ENCODE peak calls at places on chromosome 12, in five cellular contexts. One of them, this sample, is unnamed.

GRCh38 chr12:16939871-16940306 is 333.9 kb upstream of the LMO3 start:
- DNase-seq in tibial nerve: no peak
- DNase-seq in Ammon's horn: no peak
- DNase-seq in stimulated activated CD8-positive, alpha-beta memory T cell treated with anti-CD3 and anti-CD28 coated beads, Interleukin-2, amount 100 ng/mL, for 1 hour: no peak
- DNase-seq in HFFc6: peak
- DNase-seq in this sample: peak

GRCh38 chr12:48775991-48776649 is 12.8 kb downstream of the ADCY6 start:
- DNase-seq in tibial nerve: no peak
- DNase-seq in HFFc6: no peak
- DNase-seq in Ammon's horn: no peak
- DNase-seq in stimulated activated CD8-positive, alpha-beta memory T cell treated with anti-CD3 and anti-CD28 coated beads, Interleukin-2, amount 100 ng/mL, for 1 hour: no peak
- DNase-seq in this sample: no peak

GRCh38 chr12:52243774-52244614 is 11.0 kb downstream of the KRT7 start:
- DNase-seq in HFFc6: peak
- DNase-seq in stimulated activated CD8-positive, alpha-beta memory T cell treated with anti-CD3 and anti-CD28 coated beads, Interleukin-2, amount 100 ng/mL, for 1 hour: peak
- DNase-seq in Ammon's horn: peak
- DNase-seq in tibial nerve: peak
- DNase-seq in this sample: no peak

GRCh38 chr12:57226588-57227314 is 2.8 kb upstream of the SHMT2 start:
- DNase-seq in HFFc6: no peak
- DNase-seq in stimulated activated CD8-positive, alpha-beta memory T cell treated with anti-CD3 and anti-CD28 coated beads, Interleukin-2, amount 100 ng/mL, for 1 hour: no peak
- DNase-seq in Ammon's horn: no peak
- DNase-seq in tibial nerve: no peak
- DNase-seq in this sample: no peak

GRCh38 chr12:41206298-41206697 is 18.2 kb downstream of the PDZRN4 start:
- DNase-seq in stimulated activated CD8-positive, alpha-beta memory T cell treated with anti-CD3 and anti-CD28 coated beads, Interleukin-2, amount 100 ng/mL, for 1 hour: no peak
- DNase-seq in Ammon's horn: no peak
- DNase-seq in tibial nerve: no peak
- DNase-seq in HFFc6: no peak
- DNase-seq in this sample: no peak

GRCh38 chr12:7190268-7191055 is 976 bp downstream of the PEX5 start:
- DNase-seq in stimulated activated CD8-positive, alpha-beta memory T cell treated with anti-CD3 and anti-CD28 coated beads, Interleukin-2, amount 100 ng/mL, for 1 hour: no peak
- DNase-seq in HFFc6: no peak
- DNase-seq in Ammon's horn: no peak
- DNase-seq in tibial nerve: no peak
- DNase-seq in this sample: no peak

GRCh38 chr12:48613321-48613720 is 43.5 kb upstream of the LALBA start:
- DNase-seq in stimulated activated CD8-positive, alpha-beta memory T cell treated with anti-CD3 and anti-CD28 coated beads, Interleukin-2, amount 100 ng/mL, for 1 hour: no peak
- DNase-seq in tibial nerve: no peak
- DNase-seq in Ammon's horn: no peak
- DNase-seq in HFFc6: no peak
- DNase-seq in this sample: no peak

GRCh38 chr12:15627995-15628945 is 160.9 kb downstream of the EPS8 start:
- DNase-seq in Ammon's horn: peak
- DNase-seq in tibial nerve: no peak
- DNase-seq in HFFc6: peak
- DNase-seq in stimulated activated CD8-positive, alpha-beta memory T cell treated with anti-CD3 and anti-CD28 coated beads, Interleukin-2, amount 100 ng/mL, for 1 hour: no peak
- DNase-seq in this sample: no peak

GRCh38 chr12:49552014-49552413 is 13.2 kb downstream of the KCNH3 start:
- DNase-seq in HFFc6: no peak
- DNase-seq in stimulated activated CD8-positive, alpha-beta memory T cell treated with anti-CD3 and anti-CD28 coated beads, Interleukin-2, amount 100 ng/mL, for 1 hour: no peak
- DNase-seq in Ammon's horn: peak
- DNase-seq in tibial nerve: no peak
- DNase-seq in this sample: no peak

GRCh38 chr12:54383041-54383609 is 1.4 kb downstream of the ZNF385A start:
- DNase-seq in stimulated activated CD8-positive, alpha-beta memory T cell treated with anti-CD3 and anti-CD28 coated beads, Interleukin-2, amount 100 ng/mL, for 1 hour: no peak
- DNase-seq in tibial nerve: no peak
- DNase-seq in HFFc6: peak
- DNase-seq in Ammon's horn: no peak
- DNase-seq in this sample: no peak

GRCh38 chr12:67047634-67048033 is 221.5 kb upstream of the CAND1 start:
- DNase-seq in Ammon's horn: no peak
- DNase-seq in HFFc6: no peak
- DNase-seq in tibial nerve: no peak
- DNase-seq in stimulated activated CD8-positive, alpha-beta memory T cell treated with anti-CD3 and anti-CD28 coated beads, Interleukin-2, amount 100 ng/mL, for 1 hour: no peak
- DNase-seq in this sample: no peak

GRCh38 chr12:51262758-51263177 is 7.4 kb downstream of the SMAGP start:
- DNase-seq in Ammon's horn: no peak
- DNase-seq in tibial nerve: peak
- DNase-seq in HFFc6: peak
- DNase-seq in stimulated activated CD8-positive, alpha-beta memory T cell treated with anti-CD3 and anti-CD28 coated beads, Interleukin-2, amount 100 ng/mL, for 1 hour: no peak
- DNase-seq in this sample: no peak

GRCh38 chr12:1273051-1273450 is 282.0 kb downstream of the ERC1 start:
- DNase-seq in tibial nerve: no peak
- DNase-seq in stimulated activated CD8-positive, alpha-beta memory T cell treated with anti-CD3 and anti-CD28 coated beads, Interleukin-2, amount 100 ng/mL, for 1 hour: no peak
- DNase-seq in HFFc6: peak
- DNase-seq in Ammon's horn: no peak
- DNase-seq in this sample: no peak

GRCh38 chr12:6534158-6534913 is at the start of gene GAPDH:
- DNase-seq in HFFc6: peak
- DNase-seq in stimulated activated CD8-positive, alpha-beta memory T cell treated with anti-CD3 and anti-CD28 coated beads, Interleukin-2, amount 100 ng/mL, for 1 hour: peak
- DNase-seq in Ammon's horn: peak
- DNase-seq in tibial nerve: peak
- DNase-seq in this sample: peak

GRCh38 chr12:75838309-75838708 is 193.3 kb downstream of the PHLDA1 start:
- DNase-seq in tibial nerve: no peak
- DNase-seq in HFFc6: no peak
- DNase-seq in stimulated activated CD8-positive, alpha-beta memory T cell treated with anti-CD3 and anti-CD28 coated beads, Interleukin-2, amount 100 ng/mL, for 1 hour: no peak
- DNase-seq in Ammon's horn: no peak
- DNase-seq in this sample: no peak

GRCh38 chr12:48342980-48343379 is 7.7 kb downstream of the ZNF641 start:
- DNase-seq in stimulated activated CD8-positive, alpha-beta memory T cell treated with anti-CD3 and anti-CD28 coated beads, Interleukin-2, amount 100 ng/mL, for 1 hour: no peak
- DNase-seq in tibial nerve: no peak
- DNase-seq in HFFc6: no peak
- DNase-seq in Ammon's horn: no peak
- DNase-seq in this sample: no peak

GRCh38 chr12:109877504-109878246 is 2.7 kb downstream of the GLTP start:
- DNase-seq in HFFc6: no peak
- DNase-seq in stimulated activated CD8-positive, alpha-beta memory T cell treated with anti-CD3 and anti-CD28 coated beads, Interleukin-2, amount 100 ng/mL, for 1 hour: no peak
- DNase-seq in Ammon's horn: peak
- DNase-seq in tibial nerve: no peak
- DNase-seq in this sample: no peak

GRCh38 chr12:69792533-69792932 is 32.5 kb upstream of the MYRFL start:
- DNase-seq in stimulated activated CD8-positive, alpha-beta memory T cell treated with anti-CD3 and anti-CD28 coated beads, Interleukin-2, amount 100 ng/mL, for 1 hour: no peak
- DNase-seq in HFFc6: no peak
- DNase-seq in Ammon's horn: no peak
- DNase-seq in tibial nerve: no peak
- DNase-seq in this sample: no peak

GRCh38 chr12:77229640-77230442 is 164.5 kb upstream of the E2F7 start:
- DNase-seq in Ammon's horn: no peak
- DNase-seq in stimulated activated CD8-positive, alpha-beta memory T cell treated with anti-CD3 and anti-CD28 coated beads, Interleukin-2, amount 100 ng/mL, for 1 hour: no peak
- DNase-seq in tibial nerve: no peak
- DNase-seq in HFFc6: no peak
- DNase-seq in this sample: no peak

GRCh38 chr12:53097564-53098353 is at the start of gene IGFBP6:
- DNase-seq in stimulated activated CD8-positive, alpha-beta memory T cell treated with anti-CD3 and anti-CD28 coated beads, Interleukin-2, amount 100 ng/mL, for 1 hour: peak
- DNase-seq in Ammon's horn: peak
- DNase-seq in HFFc6: peak
- DNase-seq in tibial nerve: peak
- DNase-seq in this sample: no peak

GRCh38 chr12:67811437-67812361 is 163.2 kb downstream of the DYRK2 start:
- DNase-seq in Ammon's horn: no peak
- DNase-seq in tibial nerve: no peak
- DNase-seq in HFFc6: peak
- DNase-seq in stimulated activated CD8-positive, alpha-beta memory T cell treated with anti-CD3 and anti-CD28 coated beads, Interleukin-2, amount 100 ng/mL, for 1 hour: no peak
- DNase-seq in this sample: no peak

GRCh38 chr12:70648831-70649230 is 11.6 kb upstream of the PTPRB start:
- DNase-seq in tibial nerve: no peak
- DNase-seq in stimulated activated CD8-positive, alpha-beta memory T cell treated with anti-CD3 and anti-CD28 coated beads, Interleukin-2, amount 100 ng/mL, for 1 hour: no peak
- DNase-seq in Ammon's horn: no peak
- DNase-seq in HFFc6: peak
- DNase-seq in this sample: no peak

This sample was measured in SK-N-MC.